ENCODE peak calls at places on chromosomes 13 and 19, in five cellular contexts. One of them, this sample, is unnamed.

GRCh38 chr13:32951580-32951979 is 64.6 kb upstream of the KL start:
- DNase-seq in BE2C: no peak
- DNase-seq in activated CD4-positive, alpha-beta T cell treated with anti-CD3 and anti-CD28 coated beads for 4 hours: no peak
- DNase-seq in T-cell: no peak
- DNase-seq in AG09319: no peak
- DNase-seq in this sample: no peak

GRCh38 chr13:62119739-62120700 is 704.4 kb upstream of the PCDH20 start:
- DNase-seq in T-cell: no peak
- DNase-seq in BE2C: no peak
- DNase-seq in activated CD4-positive, alpha-beta T cell treated with anti-CD3 and anti-CD28 coated beads for 4 hours: no peak
- DNase-seq in AG09319: no peak
- DNase-seq in this sample: no peak

GRCh38 chr13:43388282-43389034 is 365.1 kb downstream of the DNAJC15 start:
- DNase-seq in activated CD4-positive, alpha-beta T cell treated with anti-CD3 and anti-CD28 coated beads for 4 hours: no peak
- DNase-seq in T-cell: no peak
- DNase-seq in AG09319: no peak
- DNase-seq in BE2C: no peak
- DNase-seq in this sample: no peak

GRCh38 chr19:38737921-38738731 is 6.1 kb downstream of the CAPN12 start:
- DNase-seq in BE2C: no peak
- DNase-seq in T-cell: no peak
- DNase-seq in activated CD4-positive, alpha-beta T cell treated with anti-CD3 and anti-CD28 coated beads for 4 hours: no peak
- DNase-seq in AG09319: no peak
- DNase-seq in this sample: no peak

GRCh38 chr13:27979001-27979643 is 9.4 kb downstream of the URAD start:
- DNase-seq in BE2C: no peak
- DNase-seq in AG09319: no peak
- DNase-seq in activated CD4-positive, alpha-beta T cell treated with anti-CD3 and anti-CD28 coated beads for 4 hours: no peak
- DNase-seq in T-cell: no peak
- DNase-seq in this sample: no peak

GRCh38 chr13:79637086-79637763 is 156.3 kb downstream of the NDFIP2 start:
- DNase-seq in activated CD4-positive, alpha-beta T cell treated with anti-CD3 and anti-CD28 coated beads for 4 hours: no peak
- DNase-seq in AG09319: no peak
- DNase-seq in BE2C: peak
- DNase-seq in T-cell: no peak
- DNase-seq in this sample: no peak

GRCh38 chr19:42216653-42217521 is 590 bp downstream of the DEDD2 start:
- DNase-seq in T-cell: no peak
- DNase-seq in AG09319: no peak
- DNase-seq in activated CD4-positive, alpha-beta T cell treated with anti-CD3 and anti-CD28 coated beads for 4 hours: peak
- DNase-seq in BE2C: peak
- DNase-seq in this sample: no peak

GRCh38 chr13:109131698-109132257 is 502.4 kb downstream of the MYO16 start:
- DNase-seq in AG09319: no peak
- DNase-seq in activated CD4-positive, alpha-beta T cell treated with anti-CD3 and anti-CD28 coated beads for 4 hours: no peak
- DNase-seq in T-cell: no peak
- DNase-seq in BE2C: no peak
- DNase-seq in this sample: no peak

GRCh38 chr13:67416047-67416925 is 186.2 kb upstream of the PCDH9 start:
- DNase-seq in activated CD4-positive, alpha-beta T cell treated with anti-CD3 and anti-CD28 coated beads for 4 hours: no peak
- DNase-seq in BE2C: peak
- DNase-seq in T-cell: no peak
- DNase-seq in AG09319: no peak
- DNase-seq in this sample: no peak

GRCh38 chr13:107993239-107993948 is 221.9 kb downstream of the LIG4 start:
- DNase-seq in activated CD4-positive, alpha-beta T cell treated with anti-CD3 and anti-CD28 coated beads for 4 hours: no peak
- DNase-seq in BE2C: no peak
- DNase-seq in AG09319: no peak
- DNase-seq in T-cell: no peak
- DNase-seq in this sample: no peak